ENCODE peak calls at places on chromosomes 1 and 21, in nine cellular contexts. E is NCI-H82; Y is WTC11; Q is AML-193; G is GM04503; B is fibroblast of gingiva; H is stimulated activated CD4-positive, alpha-beta T cell treated with anti-CD3 and anti-CD28 coated beads, Interleukin-4, amount 100 ng/mL, for 1 hour; V is astrocyte of the spinal cord; I is amniotic stem cell. F is an unnamed sample.

GRCh38 chr1:42971848-42972291 is 13.2 kb upstream of the SLC2A1 start:
- DNase-seq in E (peak), Y (no peak), Q (no peak), G (peak), B (peak), H (no peak), V (peak), I (peak), F (no peak)

GRCh38 chr1:46223472-46223943 is 20.4 kb downstream of the LURAP1 start:
- DNase-seq in E (peak), Y (peak), Q (peak), G (peak), B (peak), H (peak), V (peak), I (peak), F (peak)

GRCh38 chr1:174704300-174704699 is 256.5 kb downstream of the GPR52 start:
- DNase-seq in E (no peak), Y (no peak), Q (no peak), G (no peak), B (no peak), H (no peak), V (no peak), I (no peak), F (no peak)

GRCh38 chr1:231171623-231172197 is 9.9 kb downstream of the TRIM67 start:
- DNase-seq in E (no peak), Y (no peak), Q (no peak), G (no peak), B (peak), H (no peak), V (no peak), I (no peak), F (no peak)

GRCh38 chr1:6521502-6521901 is 30.0 kb upstream of the PLEKHG5 start:
- DNase-seq in E (no peak), Y (no peak), Q (no peak), G (no peak), B (no peak), H (no peak), V (peak), I (no peak), F (peak)

GRCh38 chr1:161792740-161793139 is 26.6 kb downstream of the ATF6 start:
- DNase-seq in E (peak), Y (no peak), Q (peak), G (peak), B (peak), H (no peak), V (peak), I (peak), F (peak)

GRCh38 chr1:160085686-160086089 is 4.3 kb downstream of the KCNJ9 start:
- DNase-seq in E (peak), Y (peak), Q (peak), G (no peak), B (peak), H (peak), V (peak), I (peak), F (peak)

GRCh38 chr1:44819594-44820327 is 11.4 kb downstream of the BTBD19 start:
- DNase-seq in E (peak), Y (peak), Q (peak), G (peak), B (peak), H (peak), V (peak), I (peak), F (peak)

GRCh38 chr1:158334601-158335292 is 3.4 kb upstream of the CD1B start:
- DNase-seq in E (no peak), Y (no peak), Q (no peak), G (no peak), B (no peak), H (no peak), V (no peak), I (no peak), F (no peak)

GRCh38 chr1:2389644-2390043 is 1.7 kb downstream of the MORN1 start:
- DNase-seq in E (no peak), Y (no peak), Q (no peak), G (no peak), B (no peak), H (no peak), V (no peak), I (no peak), F (no peak)

GRCh38 chr1:240337795-240338194 is 246.1 kb downstream of the FMN2 start:
- DNase-seq in E (no peak), Y (no peak), Q (no peak), G (peak), B (peak), H (no peak), V (peak), I (peak), F (peak)

GRCh38 chr1:89637496-89637895 is 4.6 kb downstream of the LRRC8C start:
- DNase-seq in E (no peak), Y (no peak), Q (no peak), G (no peak), B (peak), H (no peak), V (no peak), I (no peak), F (no peak)

GRCh38 chr1:208242186-208242585 is 2.0 kb downstream of the PLXNA2 start:
- DNase-seq in E (no peak), Y (no peak), Q (no peak), G (no peak), B (no peak), H (no peak), V (no peak), I (no peak), F (no peak)

GRCh38 chr1:50047916-50048694 is 24.4 kb upstream of the AGBL4 start:
- DNase-seq in E (no peak), Y (peak), Q (no peak), G (no peak), B (no peak), H (no peak), V (no peak), I (no peak), F (no peak)

GRCh38 chr1:87210151-87210550 is 118.5 kb upstream of the LMO4 start:
- DNase-seq in E (no peak), Y (no peak), Q (no peak), G (no peak), B (no peak), H (no peak), V (no peak), I (no peak), F (no peak)

GRCh38 chr1:28885982-28886730 is 28.2 kb upstream of the EPB41 start:
- DNase-seq in E (no peak), Y (no peak), Q (peak), G (no peak), B (no peak), H (no peak), V (no peak), I (no peak), F (no peak)

GRCh38 chr1:205449750-205450443 is 5.9 kb downstream of the BLACAT1 start:
- DNase-seq in E (peak), Y (peak), Q (no peak), G (no peak), B (no peak), H (peak), V (peak), I (no peak), F (peak)

GRCh38 chr1:43317817-43318471 is 17.2 kb downstream of the TIE1 start:
- DNase-seq in E (no peak), Y (no peak), Q (no peak), G (no peak), B (no peak), H (no peak), V (no peak), I (no peak), F (no peak)

GRCh38 chr21:46459356-46460112 is 843 bp downstream of the DIP2A start:
- DNase-seq in E (peak), Y (peak), Q (peak), G (no peak), B (peak), H (peak), V (peak), I (no peak), F (peak)

GRCh38 chr1:164765993-164766720 is 207.2 kb downstream of the PBX1 start:
- DNase-seq in E (no peak), Y (no peak), Q (no peak), G (no peak), B (no peak), H (no peak), V (peak), I (no peak), F (no peak)